ENCODE peak calls at places on chromosomes 4 and X, in ten cellular contexts. V is activated CD4-positive, alpha-beta T cell treated with anti-CD3 and anti-CD28 coated beads for 1 hour; W is RCC 7860; T is NCI-H2081; Z is CD8-positive, alpha-beta T cell; B is NCI-H1105; D is activated naive CD4-positive, alpha-beta T cell; L is SK-N-DZ; K is stimulated activated CD4-positive, alpha-beta T cell treated with anti-CD3 and anti-CD28 coated beads, Interleukin-15, amount 100 ng/mL, for 1 hour; R is tibial artery. M is an unnamed sample.

GRCh38 chr4:127162741-127163140 is 470.0 kb upstream of the INTU start:
- DNase-seq in T (no peak), D (no peak), K (no peak), Z (no peak), B (no peak), V (no peak), R (no peak), L (no peak), W (no peak), M (no peak)

GRCh38 chrX:9902651-9903050 is 64.5 kb upstream of the CLDN34 start:
- DNase-seq in T (no peak), D (no peak), Z (no peak), L (no peak), B (no peak), V (no peak), R (no peak), K (no peak), W (no peak), M (no peak)

GRCh38 chrX:19846995-19847790 is 40.2 kb downstream of the SH3KBP1 start:
- DNase-seq in T (no peak), K (no peak), D (no peak), B (no peak), W (peak), Z (no peak), L (no peak), R (peak), V (no peak), M (peak)

GRCh38 chr4:138175337-138175794 is 66.8 kb downstream of the SLC7A11 start:
- DNase-seq in W (no peak), R (no peak), B (peak), Z (no peak), K (no peak), T (peak), D (no peak), L (no peak), V (no peak), M (no peak)

GRCh38 chrX:39681885-39682284 is 415.9 kb downstream of the BCOR start:
- DNase-seq in B (no peak), W (no peak), L (no peak), D (no peak), T (no peak), Z (no peak), R (no peak), V (no peak), K (no peak), M (no peak)

GRCh38 chr4:1718095-1718850 is 2.9 kb downstream of the TMEM129 start:
- DNase-seq in K (no peak), B (no peak), T (no peak), V (no peak), W (no peak), R (peak), L (no peak), D (no peak), Z (no peak), M (no peak)

GRCh38 chr4:125321709-125322362 is 7.1 kb downstream of the FAT4 start:
- DNase-seq in Z (no peak), K (no peak), W (peak), R (no peak), T (no peak), L (no peak), D (no peak), B (no peak), V (no peak), M (peak)

GRCh38 chr4:80097395-80098177 is 24.6 kb upstream of the ANTXR2 start:
- DNase-seq in B (no peak), V (no peak), L (no peak), Z (no peak), D (no peak), T (no peak), W (no peak), K (no peak), R (peak), M (no peak)

GRCh38 chrX:119374736-119375135 is 24.4 kb upstream of the SLC25A43 start:
- DNase-seq in R (no peak), W (no peak), T (no peak), V (no peak), B (no peak), K (no peak), L (no peak), Z (no peak), D (no peak), M (no peak)

GRCh38 chr4:140718240-140718639 is 37.9 kb downstream of the TBC1D9 start:
- DNase-seq in R (no peak), V (no peak), L (no peak), T (no peak), W (peak), Z (no peak), D (no peak), B (no peak), K (no peak), M (peak)

GRCh38 chr4:61580721-61581377 is 380.7 kb downstream of the ADGRL3 start:
- DNase-seq in B (no peak), T (no peak), W (peak), L (no peak), V (no peak), D (no peak), K (no peak), Z (no peak), R (no peak), M (no peak)

M was measured in Caki2.